ENCODE peak calls at places on chromosome 16, in five cellular contexts. U is stomach; E is CD8-positive, alpha-beta T cell; H is fibroblast of lung; G is PC-3. C is an unnamed sample. For H3K9me3, the result is how much of the 10 kb centered on the place peaks cover.

GRCh38 chr16:4487955-4488481 is 11.8 kb downstream of the HMOX2 start:
- DNase-seq in U (peak), E (no peak), H (peak), G (no peak), C (no peak)

GRCh38 chr16:30068750-30069574 is 3.4 kb downstream of the ALDOA start:
- DNase-seq in U (no peak), E (peak), H (no peak), G (peak), C (no peak)

GRCh38 chr16:89536371-89536770 is 24.1 kb upstream of the RPL13 start:
- DNase-seq in U (no peak), E (no peak), H (no peak), G (no peak), C (no peak)

GRCh38 chr16:77683845-77684526 is 38.3 kb upstream of the NUDT7 start:
- DNase-seq in U (no peak), E (no peak), H (peak), G (no peak), C (no peak)

GRCh38 chr16:54080524-54081008 is 206.0 kb downstream of the IRX3 start:
- DNase-seq in U (peak), E (no peak), H (peak), G (peak), C (no peak)

GRCh38 chr16:20309786-20310185 is 17.5 kb downstream of the GP2 start:
- DNase-seq in U (no peak), E (no peak), H (no peak), G (no peak), C (no peak)

GRCh38 chr16:22089910-22090309 is 2.4 kb upstream of the VWA3A start:
- DNase-seq in U (no peak), E (no peak), H (no peak), G (no peak), C (no peak)

GRCh38 chr16:17273142-17273561 is 197.6 kb downstream of the XYLT1 start:
- DNase-seq in U (no peak), E (no peak), H (peak), G (peak), C (no peak)

GRCh38 chr16:24800586-24800985 is 45.2 kb upstream of the SLC5A11 start:
- DNase-seq in U (no peak), E (no peak), H (peak), G (peak), C (no peak)

GRCh38 chr16:48276102-48276501 is 28.8 kb upstream of the ABCC11 start:
- DNase-seq in U (no peak), E (no peak), H (no peak), G (no peak), C (no peak)

GRCh38 chr16:58493756-58494431 is 6.0 kb upstream of the NDRG4 start:
- DNase-seq in U (no peak), E (no peak), H (no peak), G (no peak), C (no peak)

GRCh38 chr16:11079657-11080187 is 135.4 kb downstream of the CLEC16A start:
- DNase-seq in U (no peak), E (no peak), H (peak), G (peak), C (no peak)

GRCh38 chr16:22360963-22361659 is 13.3 kb downstream of the CDR2 start:
- DNase-seq in U (no peak), E (no peak), H (no peak), G (no peak), C (no peak)

GRCh38 chr16:56625140-56625942 is at the start of gene MT1E:
- DNase-seq in U (peak), E (peak), H (peak), G (no peak), C (no peak)

GRCh38 chr16:57759131-57759530 is 23.6 kb downstream of the KATNB1 start:
- DNase-seq in U (no peak), E (no peak), H (no peak), G (no peak), C (no peak)

GRCh38 chr16:75695708-75696107 is 5.6 kb downstream of the DUXB start:
- DNase-seq in U (no peak), E (no peak), H (peak), G (no peak), C (no peak)

GRCh38 chr16:67504190-67505021 is 21.1 kb upstream of the AGRP start:
- DNase-seq in U (no peak), E (peak), H (no peak), G (peak), C (peak)

GRCh38 chr16:64893386-64893785 is 228.5 kb downstream of the CDH11 start:
- DNase-seq in U (no peak), E (no peak), H (no peak), G (peak), C (no peak)

GRCh38 chr16:88601313-88602036 is 31.3 kb downstream of the ZC3H18 start:
- DNase-seq in U (no peak), E (no peak), H (no peak), G (no peak), C (no peak)

GRCh38 chr16:57577691-57578224 is 35.3 kb downstream of the ADGRG5 start:
- DNase-seq in U (no peak), E (peak), H (no peak), G (no peak), C (no peak)

GRCh38 chr16:4987580-4988374 is 29.6 kb downstream of the SEC14L5 start:
- DNase-seq in U (no peak), E (no peak), H (no peak), G (no peak), C (no peak)

GRCh38 chr16:73298562-73298961 is 250.6 kb upstream of the ZFHX3 start:
- DNase-seq in U (no peak), E (no peak), H (peak), G (no peak), C (no peak)

GRCh38 chr16:80265624-80266306 is 275.0 kb upstream of the DYNLRB2 start:
- DNase-seq in U (no peak), E (no peak), H (no peak), G (no peak), C (no peak)

GRCh38 chr16:2458887-2459646 is 842 bp upstream of the TEDC2 start:
- DNase-seq in U (no peak), E (peak), H (no peak), G (peak), C (no peak)

GRCh38 chr16:59527206-59527997 is 793.3 kb upstream of the GOT2 start:
- DNase-seq in U (no peak), E (no peak), H (peak), G (peak), C (no peak)

GRCh38 chr16:56107944-56108583 is 83.2 kb upstream of the GNAO1 start:
- DNase-seq in U (no peak), E (no peak), H (no peak), G (no peak), C (no peak)

GRCh38 chr16:842061-842476 is 41.5 kb upstream of the GNG13 start:
- DNase-seq in U (no peak), E (no peak), H (no peak), G (no peak), C (no peak)

GRCh38 chr16:838741-839140 is 38.2 kb upstream of the GNG13 start:
- DNase-seq in U (no peak), E (no peak), H (no peak), G (no peak), C (no peak)

GRCh38 chr16:841455-842060 is 41.0 kb upstream of the GNG13 start:
- DNase-seq in U (no peak), E (no peak), H (no peak), G (no peak), C (no peak)

GRCh38 chr16:839643-840408 is 39.3 kb upstream of the GNG13 start:
- DNase-seq in U (no peak), E (no peak), H (no peak), G (no peak), C (no peak)

GRCh38 chr16:840561-841454 is 40.3 kb upstream of the GNG13 start:
- DNase-seq in U (no peak), E (no peak), H (no peak), G (no peak), C (no peak)
- H3K9me3 ChIP-seq in U (under half), E (under half), H (under half), G (under half), C (under half)

GRCh38 chr16:70693231-70693671 is 7.4 kb upstream of the MTSS2 start:
- DNase-seq in U (no peak), E (peak), H (peak), G (no peak), C (no peak)

GRCh38 chr16:70696368-70696767 is 10.5 kb upstream of the MTSS2 start:
- DNase-seq in U (no peak), E (no peak), H (no peak), G (no peak), C (no peak)

GRCh38 chr16:70695351-70696070 is 9.7 kb upstream of the MTSS2 start:
- DNase-seq in U (peak), E (peak), H (no peak), G (peak), C (no peak)

GRCh38 chr16:70694088-70694487 is 8.2 kb upstream of the MTSS2 start:
- DNase-seq in U (no peak), E (no peak), H (peak), G (peak), C (no peak)

DNA sequence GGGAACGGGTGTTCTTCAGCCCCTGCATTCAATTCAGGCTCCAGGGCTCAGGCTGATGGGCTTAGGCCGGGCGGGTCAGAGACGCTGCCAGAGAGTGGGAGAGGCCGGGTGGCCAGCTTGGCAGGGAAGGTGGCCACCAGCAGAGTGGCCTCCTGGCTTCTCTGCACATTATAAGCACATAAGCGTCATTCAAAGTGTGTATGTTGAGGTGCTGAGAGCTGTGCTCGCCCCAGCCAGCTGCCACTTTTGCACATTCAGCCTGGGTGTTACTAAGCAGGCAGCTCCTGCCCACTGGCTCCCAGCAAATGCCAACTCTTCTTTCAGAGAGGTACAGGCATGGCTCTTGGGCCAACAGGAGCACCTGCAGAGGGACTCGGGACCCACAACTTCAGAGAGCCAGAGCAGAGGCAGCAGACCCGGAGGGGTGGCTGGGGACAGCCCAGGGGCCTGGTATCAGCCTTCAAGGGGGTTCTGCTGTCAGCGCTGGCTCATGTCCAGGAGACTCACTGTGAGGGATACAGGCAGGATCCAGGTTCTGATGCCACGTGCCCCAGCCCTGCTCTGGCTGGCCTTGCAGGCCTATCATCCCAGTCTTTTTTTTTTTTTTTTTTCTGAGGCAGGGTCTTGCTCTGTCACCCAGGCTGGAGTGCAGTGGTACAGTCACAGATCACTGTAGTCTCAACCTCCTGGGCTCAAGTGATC is 8.8 kb upstream of the MTSS2 start:
- DNase-seq in U (no peak), E (no peak), H (no peak), G (no peak), C (no peak)
- H3K27ac ChIP-seq in U (peak), E (no peak), H (peak), G (no peak), C (no peak)

GRCh38 chr16:35174006-35174405 is 1714.6 kb downstream of the TP53TG3F start:
- DNase-seq in U (no peak), E (no peak), H (no peak), G (no peak), C (no peak)
- H3K9me3 ChIP-seq in U (half or more), E (under half), H (under half), G (under half), C (under half)

GRCh38 chr16:9971907-9972306 is 210.3 kb downstream of the GRIN2A start:
- DNase-seq in U (no peak), E (no peak), H (no peak), G (no peak), C (no peak)
- H3K27ac ChIP-seq in U (no peak), E (no peak), H (no peak), G (no peak), C (no peak)

DNA sequence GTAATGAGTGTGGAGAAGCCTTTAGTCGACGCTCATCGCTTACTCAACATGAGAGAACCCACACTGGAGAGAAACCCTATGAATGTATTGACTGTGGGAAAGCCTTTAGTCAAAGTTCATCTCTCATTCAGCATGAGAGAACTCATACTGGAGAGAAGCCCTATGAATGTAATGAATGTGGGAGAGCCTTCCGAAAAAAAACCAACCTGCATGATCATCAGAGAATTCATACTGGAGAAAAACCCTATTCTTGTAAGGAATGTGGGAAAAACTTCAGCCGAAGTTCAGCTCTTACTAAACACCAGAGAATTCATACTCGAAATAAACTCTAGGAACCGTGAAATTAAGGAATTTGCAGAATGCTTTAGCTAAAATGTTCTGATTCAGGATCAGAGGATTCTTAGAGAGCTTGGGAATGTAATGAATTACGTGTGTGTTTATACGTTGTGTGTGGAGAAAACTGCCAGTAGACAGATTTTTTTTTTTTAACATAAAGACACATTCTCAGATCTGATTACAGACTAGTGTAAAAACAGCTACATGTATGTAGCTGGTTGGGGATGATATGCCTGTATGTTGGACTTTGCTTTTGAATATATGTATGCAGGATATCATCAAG is 25.4 kb downstream of the ZFP90 start:
- DNase-seq in U (no peak), E (no peak), H (peak), G (no peak), C (no peak)
- H3K9me3 ChIP-seq in U (half or more), E (half or more), H (under half), G (half or more), C (half or more)

GRCh38 chr16:85579199-85579598 is 33.9 kb upstream of the GSE1 start:
- DNase-seq in U (no peak), E (no peak), H (no peak), G (no peak), C (no peak)

GRCh38 chr16:85582177-85582888 is 30.8 kb upstream of the GSE1 start:
- DNase-seq in U (no peak), E (no peak), H (no peak), G (no peak), C (no peak)

GRCh38 chr16:85578599-85578948 is 34.5 kb upstream of the GSE1 start:
- DNase-seq in U (no peak), E (no peak), H (no peak), G (no peak), C (no peak)

GRCh38 chr16:85579883-85580607 is 33.1 kb upstream of the GSE1 start:
- DNase-seq in U (no peak), E (no peak), H (peak), G (no peak), C (no peak)

GRCh38 chr16:85580684-85581083 is 32.4 kb upstream of the GSE1 start:
- DNase-seq in U (no peak), E (no peak), H (no peak), G (no peak), C (no peak)
- H3K27ac ChIP-seq in U (no peak), E (no peak), H (no peak), G (no peak), C (no peak)

C was measured in CD4-positive, alpha-beta T cell.